ENCODE peak calls at places on chromosome 14, in five cellular contexts. One of them, this sample, is unnamed.

GRCh38 chr14:22928237-22929103 is 706 bp downstream of the PRMT5 start:
- DNase-seq in dorsolateral prefrontal cortex: no peak
- DNase-seq in GDM1: no peak
- DNase-seq in mesothelial cell of epicardium: no peak
- DNase-seq in transverse colon: no peak
- DNase-seq in this sample: no peak

GRCh38 chr14:76762617-76763361 is 1.5 kb downstream of the VASH1 start:
- DNase-seq in dorsolateral prefrontal cortex: no peak
- DNase-seq in GDM1: no peak
- DNase-seq in mesothelial cell of epicardium: no peak
- DNase-seq in transverse colon: no peak
- DNase-seq in this sample: no peak

GRCh38 chr14:76919811-76920571 is 93.8 kb downstream of the LRRC74A start:
- DNase-seq in dorsolateral prefrontal cortex: peak
- DNase-seq in GDM1: peak
- DNase-seq in mesothelial cell of epicardium: no peak
- DNase-seq in transverse colon: peak
- DNase-seq in this sample: no peak

GRCh38 chr14:77103475-77103874 is 5.4 kb downstream of the CIPC start:
- DNase-seq in dorsolateral prefrontal cortex: no peak
- DNase-seq in GDM1: no peak
- DNase-seq in mesothelial cell of epicardium: no peak
- DNase-seq in transverse colon: no peak
- DNase-seq in this sample: no peak

GRCh38 chr14:81396108-81396507 is 4.0 kb downstream of the STON2 start:
- DNase-seq in dorsolateral prefrontal cortex: no peak
- DNase-seq in GDM1: no peak
- DNase-seq in mesothelial cell of epicardium: no peak
- DNase-seq in transverse colon: no peak
- DNase-seq in this sample: no peak

GRCh38 chr14:50070840-50071548 is 45.4 kb downstream of the VCPKMT start:
- DNase-seq in dorsolateral prefrontal cortex: no peak
- DNase-seq in GDM1: no peak
- DNase-seq in mesothelial cell of epicardium: no peak
- DNase-seq in transverse colon: no peak
- DNase-seq in this sample: no peak

GRCh38 chr14:20841096-20841495 is 38.5 kb upstream of the RNASE1 start:
- DNase-seq in dorsolateral prefrontal cortex: no peak
- DNase-seq in GDM1: no peak
- DNase-seq in mesothelial cell of epicardium: no peak
- DNase-seq in transverse colon: no peak
- DNase-seq in this sample: no peak

GRCh38 chr14:49637534-49638078 is 2.6 kb upstream of the DNAAF2 start:
- DNase-seq in dorsolateral prefrontal cortex: no peak
- DNase-seq in GDM1: no peak
- DNase-seq in mesothelial cell of epicardium: no peak
- DNase-seq in transverse colon: no peak
- DNase-seq in this sample: no peak

GRCh38 chr14:101008631-101009336 is 105.3 kb upstream of the RTL1 start:
- DNase-seq in dorsolateral prefrontal cortex: no peak
- DNase-seq in GDM1: no peak
- DNase-seq in mesothelial cell of epicardium: no peak
- DNase-seq in transverse colon: no peak
- DNase-seq in this sample: no peak

GRCh38 chr14:59707778-59708635 is 131.4 kb upstream of the CCDC175 start:
- DNase-seq in dorsolateral prefrontal cortex: no peak
- DNase-seq in GDM1: no peak
- DNase-seq in mesothelial cell of epicardium: no peak
- DNase-seq in transverse colon: no peak
- DNase-seq in this sample: no peak

GRCh38 chr14:54683882-54684794 is 117.2 kb downstream of the SAMD4A start:
- DNase-seq in dorsolateral prefrontal cortex: no peak
- DNase-seq in GDM1: no peak
- DNase-seq in mesothelial cell of epicardium: no peak
- DNase-seq in transverse colon: peak
- DNase-seq in this sample: no peak

GRCh38 chr14:94921870-94922585 is 152.1 kb upstream of the GSC start:
- DNase-seq in dorsolateral prefrontal cortex: no peak
- DNase-seq in GDM1: no peak
- DNase-seq in mesothelial cell of epicardium: no peak
- DNase-seq in transverse colon: no peak
- DNase-seq in this sample: no peak

GRCh38 chr14:22070119-22070982 is 396.7 kb upstream of the OR4E1 start:
- DNase-seq in dorsolateral prefrontal cortex: no peak
- DNase-seq in GDM1: peak
- DNase-seq in mesothelial cell of epicardium: no peak
- DNase-seq in transverse colon: peak
- DNase-seq in this sample: peak

GRCh38 chr14:64438181-64438839 is 27.0 kb upstream of the AKAP5 start:
- DNase-seq in dorsolateral prefrontal cortex: no peak
- DNase-seq in GDM1: no peak
- DNase-seq in mesothelial cell of epicardium: no peak
- DNase-seq in transverse colon: no peak
- DNase-seq in this sample: no peak

GRCh38 chr14:87944987-87945604 is 47.9 kb downstream of the GALC start:
- DNase-seq in dorsolateral prefrontal cortex: no peak
- DNase-seq in GDM1: no peak
- DNase-seq in mesothelial cell of epicardium: no peak
- DNase-seq in transverse colon: no peak
- DNase-seq in this sample: peak

GRCh38 chr14:103880986-103881926 is 33.9 kb upstream of the PPP1R13B start:
- DNase-seq in dorsolateral prefrontal cortex: no peak
- DNase-seq in GDM1: no peak
- DNase-seq in mesothelial cell of epicardium: no peak
- DNase-seq in transverse colon: no peak
- DNase-seq in this sample: no peak

GRCh38 chr14:84622357-84622756 is 907.6 kb upstream of the FLRT2 start:
- DNase-seq in dorsolateral prefrontal cortex: no peak
- DNase-seq in GDM1: no peak
- DNase-seq in mesothelial cell of epicardium: no peak
- DNase-seq in transverse colon: no peak
- DNase-seq in this sample: no peak

GRCh38 chr14:70005281-70005805 is 126.1 kb downstream of the SMOC1 start:
- DNase-seq in dorsolateral prefrontal cortex: no peak
- DNase-seq in GDM1: no peak
- DNase-seq in mesothelial cell of epicardium: no peak
- DNase-seq in transverse colon: peak
- DNase-seq in this sample: no peak

GRCh38 chr14:103700753-103701490 is 14.3 kb downstream of the XRCC3 start:
- DNase-seq in dorsolateral prefrontal cortex: no peak
- DNase-seq in GDM1: no peak
- DNase-seq in mesothelial cell of epicardium: no peak
- DNase-seq in transverse colon: peak
- DNase-seq in this sample: no peak

GRCh38 chr14:73775339-73776193 is 61.4 kb upstream of the PNMA1 start:
- DNase-seq in dorsolateral prefrontal cortex: no peak
- DNase-seq in GDM1: no peak
- DNase-seq in mesothelial cell of epicardium: no peak
- DNase-seq in transverse colon: no peak
- DNase-seq in this sample: no peak

GRCh38 chr14:61562321-61563161 is 132.8 kb upstream of the HIF1A start:
- DNase-seq in dorsolateral prefrontal cortex: no peak
- DNase-seq in GDM1: no peak
- DNase-seq in mesothelial cell of epicardium: no peak
- DNase-seq in transverse colon: no peak
- DNase-seq in this sample: no peak

GRCh38 chr14:39233680-39234326 is at the start of gene MIA2:
- DNase-seq in dorsolateral prefrontal cortex: no peak
- DNase-seq in GDM1: no peak
- DNase-seq in mesothelial cell of epicardium: no peak
- DNase-seq in transverse colon: no peak
- DNase-seq in this sample: no peak

GRCh38 chr14:53599221-53599945 is 357.2 kb downstream of the BMP4 start:
- DNase-seq in dorsolateral prefrontal cortex: no peak
- DNase-seq in GDM1: no peak
- DNase-seq in mesothelial cell of epicardium: no peak
- DNase-seq in transverse colon: no peak
- DNase-seq in this sample: no peak

GRCh38 chr14:102819790-102820330 is 42.6 kb downstream of the TRAF3 start:
- DNase-seq in dorsolateral prefrontal cortex: peak
- DNase-seq in GDM1: no peak
- DNase-seq in mesothelial cell of epicardium: no peak
- DNase-seq in transverse colon: no peak
- DNase-seq in this sample: no peak

GRCh38 chr14:76510255-76510654 is 134.3 kb downstream of the ESRRB start:
- DNase-seq in dorsolateral prefrontal cortex: no peak
- DNase-seq in GDM1: no peak
- DNase-seq in mesothelial cell of epicardium: no peak
- DNase-seq in transverse colon: no peak
- DNase-seq in this sample: no peak

GRCh38 chr14:50061664-50062437 is 54.5 kb downstream of the VCPKMT start:
- DNase-seq in dorsolateral prefrontal cortex: no peak
- DNase-seq in GDM1: peak
- DNase-seq in mesothelial cell of epicardium: no peak
- DNase-seq in transverse colon: peak
- DNase-seq in this sample: peak

GRCh38 chr14:63727736-63728728 is at the start of gene SGPP1:
- DNase-seq in dorsolateral prefrontal cortex: peak
- DNase-seq in GDM1: peak
- DNase-seq in mesothelial cell of epicardium: peak
- DNase-seq in transverse colon: peak
- DNase-seq in this sample: no peak

This sample was measured in AML-193.